ENCODE peak calls at places on chromosomes 4 and X, in seven cellular contexts. One of them, this sample, is unnamed.

GRCh38 chrX:138745215-138745614 is 33.7 kb upstream of the FGF13 start:
- DNase-seq in EL: peak; percentile 2
- DNase-seq in sciatic nerve: no peak
- DNase-seq in PC-3: peak; percentile 74
- DNase-seq in memory B cell: peak; percentile 9
- DNase-seq in HS-27A: no peak
- DNase-seq in central memory CD8-positive, alpha-beta T cell: no peak
- DNase-seq in this sample: no peak

GRCh38 chr4:85783483-85783882 is 308.5 kb downstream of the ARHGAP24 start:
- DNase-seq in memory B cell: no peak
- DNase-seq in EL: peak; percentile 93
- DNase-seq in sciatic nerve: no peak
- DNase-seq in HS-27A: no peak
- DNase-seq in PC-3: peak; percentile 63
- DNase-seq in central memory CD8-positive, alpha-beta T cell: no peak
- DNase-seq in this sample: no peak

GRCh38 chr4:25367004-25367621 is 9.9 kb upstream of the ANAPC4 start:
- DNase-seq in sciatic nerve: no peak
- DNase-seq in EL: peak; percentile 44
- DNase-seq in PC-3: peak; percentile 56
- DNase-seq in central memory CD8-positive, alpha-beta T cell: no peak
- DNase-seq in HS-27A: no peak
- DNase-seq in memory B cell: peak; percentile 34
- DNase-seq in this sample: no peak

GRCh38 chr4:156101571-156101970 is 147.9 kb upstream of the CTSO start:
- DNase-seq in memory B cell: no peak
- DNase-seq in PC-3: no peak
- DNase-seq in EL: no peak
- DNase-seq in HS-27A: no peak
- DNase-seq in sciatic nerve: no peak
- DNase-seq in central memory CD8-positive, alpha-beta T cell: no peak
- DNase-seq in this sample: no peak

GRCh38 chr4:30437316-30437715 is 282.9 kb upstream of the PCDH7 start:
- DNase-seq in memory B cell: no peak
- DNase-seq in central memory CD8-positive, alpha-beta T cell: no peak
- DNase-seq in HS-27A: no peak
- DNase-seq in sciatic nerve: no peak
- DNase-seq in PC-3: no peak
- DNase-seq in EL: no peak
- DNase-seq in this sample: no peak

GRCh38 chrX:140502491-140503229 is 2.2 kb downstream of the SOX3 start:
- DNase-seq in HS-27A: no peak
- DNase-seq in PC-3: no peak
- DNase-seq in central memory CD8-positive, alpha-beta T cell: no peak
- DNase-seq in memory B cell: no peak
- DNase-seq in sciatic nerve: no peak
- DNase-seq in EL: no peak
- DNase-seq in this sample: no peak

GRCh38 chrX:153728095-153728494 is 3.4 kb downstream of the ABCD1 start:
- DNase-seq in PC-3: no peak
- DNase-seq in memory B cell: no peak
- DNase-seq in EL: no peak
- DNase-seq in central memory CD8-positive, alpha-beta T cell: no peak
- DNase-seq in HS-27A: no peak
- DNase-seq in sciatic nerve: no peak
- DNase-seq in this sample: no peak

GRCh38 chr4:150695162-150695561 is 113.2 kb downstream of the MAB21L2 start:
- DNase-seq in EL: no peak
- DNase-seq in central memory CD8-positive, alpha-beta T cell: no peak
- DNase-seq in PC-3: no peak
- DNase-seq in HS-27A: no peak
- DNase-seq in memory B cell: no peak
- DNase-seq in sciatic nerve: no peak
- DNase-seq in this sample: no peak

GRCh38 chr4:88219099-88219498 is 60.7 kb upstream of the ABCG2 start:
- DNase-seq in HS-27A: peak; percentile 15
- DNase-seq in memory B cell: peak; percentile 45
- DNase-seq in PC-3: peak; percentile 57
- DNase-seq in central memory CD8-positive, alpha-beta T cell: no peak
- DNase-seq in EL: peak; percentile 52
- DNase-seq in sciatic nerve: no peak
- DNase-seq in this sample: no peak

GRCh38 chr4:81519428-81519775 is 47.7 kb upstream of the RASGEF1B start:
- DNase-seq in sciatic nerve: no peak
- DNase-seq in central memory CD8-positive, alpha-beta T cell: no peak
- DNase-seq in memory B cell: no peak
- DNase-seq in EL: no peak
- DNase-seq in HS-27A: no peak
- DNase-seq in PC-3: no peak
- DNase-seq in this sample: no peak

GRCh38 chrX:38651625-38652601 is 90.6 kb downstream of the TSPAN7 start:
- DNase-seq in EL: no peak
- DNase-seq in PC-3: no peak
- DNase-seq in memory B cell: no peak
- DNase-seq in HS-27A: no peak
- DNase-seq in sciatic nerve: no peak
- DNase-seq in central memory CD8-positive, alpha-beta T cell: no peak
- DNase-seq in this sample: no peak

GRCh38 chrX:142828129-142828528 is 197.6 kb upstream of the SPANXN4 start:
- DNase-seq in HS-27A: no peak
- DNase-seq in central memory CD8-positive, alpha-beta T cell: no peak
- DNase-seq in memory B cell: no peak
- DNase-seq in EL: no peak
- DNase-seq in sciatic nerve: no peak
- DNase-seq in PC-3: no peak
- DNase-seq in this sample: no peak

GRCh38 chrX:154549766-154550165 is 2.3 kb downstream of the IKBKG start:
- DNase-seq in PC-3: peak; percentile 8
- DNase-seq in EL: no peak
- DNase-seq in memory B cell: no peak
- DNase-seq in sciatic nerve: no peak
- DNase-seq in HS-27A: no peak
- DNase-seq in central memory CD8-positive, alpha-beta T cell: no peak
- DNase-seq in this sample: no peak

GRCh38 chr4:55358668-55359067 is 12.6 kb downstream of the SRD5A3 start:
- DNase-seq in EL: peak; percentile 76
- DNase-seq in central memory CD8-positive, alpha-beta T cell: no peak
- DNase-seq in PC-3: peak; percentile 83
- DNase-seq in memory B cell: no peak
- DNase-seq in sciatic nerve: no peak
- DNase-seq in HS-27A: no peak
- DNase-seq in this sample: no peak

GRCh38 chr4:11223261-11223660 is 205.4 kb downstream of the HS3ST1 start:
- DNase-seq in HS-27A: no peak
- DNase-seq in PC-3: no peak
- DNase-seq in central memory CD8-positive, alpha-beta T cell: no peak
- DNase-seq in sciatic nerve: no peak
- DNase-seq in memory B cell: no peak
- DNase-seq in EL: no peak
- DNase-seq in this sample: no peak

GRCh38 chrX:106171293-106171692 is 3.2 kb downstream of the PWWP3B start:
- DNase-seq in sciatic nerve: no peak
- DNase-seq in HS-27A: no peak
- DNase-seq in memory B cell: no peak
- DNase-seq in PC-3: no peak
- DNase-seq in central memory CD8-positive, alpha-beta T cell: no peak
- DNase-seq in EL: no peak
- DNase-seq in this sample: no peak

GRCh38 chr4:88897180-88897579 is 159.8 kb downstream of the FAM13A start:
- DNase-seq in memory B cell: no peak
- DNase-seq in EL: peak; percentile 15
- DNase-seq in central memory CD8-positive, alpha-beta T cell: no peak
- DNase-seq in PC-3: peak; percentile 4
- DNase-seq in sciatic nerve: no peak
- DNase-seq in HS-27A: no peak
- DNase-seq in this sample: no peak

GRCh38 chr4:30722092-30722915 is 2.1 kb downstream of the PCDH7 start:
- DNase-seq in central memory CD8-positive, alpha-beta T cell: no peak
- DNase-seq in HS-27A: no peak
- DNase-seq in EL: no peak
- DNase-seq in sciatic nerve: no peak
- DNase-seq in memory B cell: no peak
- DNase-seq in PC-3: no peak
- DNase-seq in this sample: no peak

GRCh38 chr4:145315828-145316227 is 135.4 kb upstream of the OTUD4 start:
- DNase-seq in EL: no peak
- DNase-seq in sciatic nerve: no peak
- DNase-seq in PC-3: no peak
- DNase-seq in memory B cell: no peak
- DNase-seq in HS-27A: no peak
- DNase-seq in central memory CD8-positive, alpha-beta T cell: no peak
- DNase-seq in this sample: no peak

GRCh38 chr4:43066415-43066814 is 173.9 kb downstream of the GRXCR1 start:
- DNase-seq in sciatic nerve: no peak
- DNase-seq in HS-27A: no peak
- DNase-seq in memory B cell: no peak
- DNase-seq in PC-3: peak; percentile 44
- DNase-seq in central memory CD8-positive, alpha-beta T cell: no peak
- DNase-seq in EL: no peak
- DNase-seq in this sample: no peak

This sample was measured in tibial artery.